ENCODE peak calls at places on chromosomes 4 and X, in seven cellular contexts. A, W, G, M, B, H and Y are unnamed samples.
A peak's percentile ranks its signal among the peaks of the same experiment; 100 is the strongest.

GRCh38 chr4:19947349-19947748 is 304.4 kb upstream of the SLIT2 start:
- DNase-seq in A (no peak), W (peak; percentile 60), G (no peak), M (no peak), B (no peak), H (no peak), Y (no peak)

GRCh38 chr4:175614880-175615279 is 197.2 kb downstream of the GPM6A start:
- DNase-seq in A (no peak), W (no peak), G (no peak), M (no peak), B (no peak), H (peak; percentile 18), Y (no peak)

GRCh38 chr4:56908206-56909082 is 744 bp downstream of the REST start:
- DNase-seq in A (peak; percentile 63), W (peak; percentile 65), G (no peak), M (peak; percentile 9), B (peak; percentile 64), H (no peak), Y (peak; percentile 77)

GRCh38 chr4:25377572-25377882 is 464 bp downstream of the ANAPC4 start:
- DNase-seq in A (no peak), W (no peak), G (no peak), M (no peak), B (no peak), H (no peak), Y (no peak)

GRCh38 chr4:147134536-147135210 is 189.0 kb upstream of the TTC29 start:
- DNase-seq in A (no peak), W (no peak), G (no peak), M (no peak), B (no peak), H (no peak), Y (no peak)

GRCh38 chr4:155972098-155972497 is 18.4 kb upstream of the CTSO start:
- DNase-seq in A (no peak), W (peak; percentile 23), G (no peak), M (no peak), B (no peak), H (no peak), Y (no peak)

GRCh38 chrX:17987783-17988182 is 126.7 kb upstream of the RAI2 start:
- DNase-seq in A (no peak), W (no peak), G (no peak), M (no peak), B (no peak), H (no peak), Y (no peak)

GRCh38 chr4:168551211-168551610 is 54.4 kb downstream of the PALLD start:
- DNase-seq in A (no peak), W (peak; percentile 82), G (no peak), M (peak; percentile 68), B (no peak), H (no peak), Y (no peak)

GRCh38 chrX:19698125-19698524 is 182.8 kb upstream of the MAP3K15 start:
- DNase-seq in A (no peak), W (peak; percentile 47), G (no peak), M (no peak), B (no peak), H (no peak), Y (no peak)

GRCh38 chrX:18271309-18271708 is 50.6 kb upstream of the BEND2 start:
- DNase-seq in A (no peak), W (no peak), G (no peak), M (no peak), B (no peak), H (no peak), Y (no peak)

GRCh38 chr4:15234101-15234500 is 193.7 kb upstream of the C1QTNF7 start:
- DNase-seq in A (no peak), W (peak; percentile 91), G (no peak), M (peak; percentile 75), B (no peak), H (no peak), Y (peak; percentile 20)

GRCh38 chr4:79652232-79652631 is 244.2 kb upstream of the GK2 start:
- DNase-seq in A (no peak), W (no peak), G (no peak), M (no peak), B (no peak), H (no peak), Y (no peak)

GRCh38 chrX:111348363-111348927 is 63.5 kb downstream of the DCX start:
- DNase-seq in A (no peak), W (no peak), G (peak; percentile 8), M (no peak), B (no peak), H (no peak), Y (no peak)

GRCh38 chr4:169115897-169116254 is 105.8 kb upstream of the CBR4 start:
- DNase-seq in A (no peak), W (peak; percentile 93), G (no peak), M (peak; percentile 85), B (no peak), H (peak; percentile 53), Y (no peak)

GRCh38 chr4:15729910-15730533 is 27.2 kb downstream of the BST1 start:
- DNase-seq in A (no peak), W (peak; percentile 49), G (peak; percentile 21), M (no peak), B (no peak), H (no peak), Y (peak; percentile 67)

GRCh38 chr4:186622788-186623464 is 67.6 kb upstream of the MTNR1A start:
- DNase-seq in A (no peak), W (peak; percentile 80), G (no peak), M (no peak), B (no peak), H (no peak), Y (no peak)

GRCh38 chr4:73860884-73861283 is 7.8 kb downstream of the PF4V1 start:
- DNase-seq in A (no peak), W (no peak), G (no peak), M (no peak), B (no peak), H (no peak), Y (no peak)

GRCh38 chr4:153188966-153189801 is 15.1 kb upstream of the TRIM2 start:
- DNase-seq in A (no peak), W (no peak), G (no peak), M (no peak), B (no peak), H (no peak), Y (no peak)

GRCh38 chr4:26171953-26172352 is 148.9 kb upstream of the RBPJ start:
- DNase-seq in A (no peak), W (peak; percentile 34), G (no peak), M (no peak), B (no peak), H (no peak), Y (no peak)

GRCh38 chr4:107279729-107280128 is 243.6 kb upstream of the DKK2 start:
- DNase-seq in A (no peak), W (peak; percentile 70), G (no peak), M (peak; percentile 61), B (no peak), H (no peak), Y (no peak)

GRCh38 chrX:19372170-19373033 is 28.7 kb downstream of the PDHA1 start:
- DNase-seq in A (peak; percentile 24), W (peak; percentile 63), G (peak; percentile 12), M (no peak), B (peak; percentile 43), H (peak; percentile 13), Y (peak; percentile 44)

GRCh38 chrX:46812445-46812844 is 24.4 kb upstream of the RP2 start:
- DNase-seq in A (no peak), W (no peak), G (no peak), M (no peak), B (no peak), H (no peak), Y (no peak)

GRCh38 chr4:89438102-89438831 is 130.7 kb upstream of the GPRIN3 start:
- DNase-seq in A (peak; percentile 2), W (peak; percentile 41), G (no peak), M (peak; percentile 10), B (peak; percentile 6), H (no peak), Y (peak; percentile 24)

GRCh38 chr4:186727149-186727976 is 3.7 kb upstream of the FAT1 start:
- DNase-seq in A (no peak), W (peak; percentile 22), G (no peak), M (no peak), B (no peak), H (no peak), Y (no peak)

GRCh38 chrX:120290107-120290506 is 21.2 kb downstream of the TMEM255A start:
- DNase-seq in A (no peak), W (no peak), G (no peak), M (no peak), B (no peak), H (no peak), Y (no peak)